ENCODE peak calls at places on chromosomes 4 and X, in eight cellular contexts. O is sigmoid colon, W is A549, X is breast epithelium, P is uterus, R is transverse colon, Q is vagina, J is heart left ventricle. E is an unnamed sample.

GRCh38 chrX:130024127-130024526 is 41.7 kb downstream of the BCORL1 start:
- DNase-seq in J (peak), W (peak), Q (no peak), O (peak), P (peak), X (peak), R (peak), E (peak)

GRCh38 chr4:151169223-151169622 is 69.8 kb downstream of the RPS3A start:
- DNase-seq in O (peak), R (peak), Q (no peak), W (no peak), X (peak), J (peak), P (peak), E (peak)

GRCh38 chr4:76943129-76943620 is 6.4 kb upstream of the SEPTIN11 start:
- DNase-seq in W (no peak), O (no peak), R (no peak), Q (no peak), P (no peak), X (no peak), J (no peak), E (no peak)

GRCh38 chrX:101659601-101660063 is at the start of gene ARMCX2:
- DNase-seq in P (peak), X (peak), O (peak), R (peak), W (no peak), J (peak), Q (no peak), E (peak)

GRCh38 chr4:139744232-139744631 is 78.6 kb downstream of the MGST2 start:
- DNase-seq in X (no peak), W (no peak), R (no peak), P (no peak), O (no peak), Q (no peak), J (no peak), E (no peak)

GRCh38 chrX:48509245-48509590 is 426 bp downstream of the PORCN start:
- DNase-seq in R (no peak), W (no peak), X (no peak), Q (no peak), P (no peak), J (no peak), O (no peak), E (no peak)

GRCh38 chr4:107153228-107153627 is 117.1 kb upstream of the DKK2 start:
- DNase-seq in Q (no peak), O (no peak), X (no peak), J (no peak), W (peak), R (peak), P (no peak), E (no peak)

GRCh38 chr4:158884280-158884679 is 115.5 kb downstream of the FNIP2 start:
- DNase-seq in O (peak), X (no peak), W (no peak), Q (no peak), J (no peak), R (no peak), P (no peak), E (no peak)

GRCh38 chr4:183408791-183409190 is 35.6 kb upstream of the CDKN2AIP start:
- DNase-seq in J (no peak), X (no peak), O (peak), R (peak), W (no peak), P (no peak), Q (no peak), E (no peak)

DNA sequence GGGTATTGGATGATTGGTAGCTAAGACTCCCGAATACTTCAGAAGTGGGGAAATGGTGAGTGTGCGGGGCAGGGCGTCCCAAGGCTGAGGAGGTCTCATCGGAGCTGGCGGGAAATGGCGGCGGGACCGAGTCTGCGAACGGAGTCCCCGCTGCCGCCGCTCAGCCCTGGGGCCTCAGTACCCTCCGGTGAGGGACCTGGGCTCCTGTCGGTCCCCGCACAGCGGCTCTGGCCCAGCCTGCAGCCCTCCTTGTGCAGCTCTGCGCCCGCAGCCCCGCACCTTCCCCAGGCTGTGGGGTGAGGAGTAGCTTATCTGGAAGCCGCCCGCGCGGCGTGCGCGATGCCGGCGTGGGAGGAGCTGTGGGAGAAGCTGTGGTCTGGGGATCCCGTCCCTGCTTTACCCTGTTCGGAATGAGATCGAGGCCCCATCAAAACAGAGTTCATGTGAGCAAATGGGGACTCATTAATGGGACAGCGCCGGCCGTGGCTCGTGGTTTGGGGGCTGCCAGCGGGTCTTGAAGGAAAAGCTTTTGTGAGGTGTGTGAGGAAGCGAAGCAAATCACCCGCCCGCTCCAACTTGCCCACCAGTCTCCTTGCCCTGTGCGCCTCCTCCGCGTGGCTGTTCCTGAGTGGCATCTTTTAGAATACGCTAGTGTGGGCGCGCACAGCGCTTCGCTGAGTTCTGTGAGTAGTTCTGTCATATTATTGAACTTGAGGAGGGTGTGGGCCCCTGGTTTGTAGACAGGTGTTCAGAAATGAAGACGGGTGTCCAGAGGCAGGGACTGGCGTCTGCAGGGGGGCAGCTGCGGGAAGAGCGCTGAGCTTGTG is 531 bp downstream of the ZNF141 start:
- DNase-seq in W (peak), O (no peak), J (peak), P (peak), R (no peak), Q (no peak), X (peak), E (peak)
- TF ChIP-seq POLR2A in W (no peak), O (no peak), J (no peak), P (no peak), R (no peak), Q (no peak), X (no peak), E (no peak)

GRCh38 chrX:136768469-136769084 is 12.2 kb downstream of the ARHGEF6 start:
- DNase-seq in O (peak), P (peak), W (no peak), Q (no peak), R (peak), X (no peak), J (peak), E (peak)
- TF ChIP-seq POLR2A in O (no peak), P (no peak), W (no peak), Q (no peak), R (no peak), X (no peak), J (no peak), E (no peak)

DNA sequence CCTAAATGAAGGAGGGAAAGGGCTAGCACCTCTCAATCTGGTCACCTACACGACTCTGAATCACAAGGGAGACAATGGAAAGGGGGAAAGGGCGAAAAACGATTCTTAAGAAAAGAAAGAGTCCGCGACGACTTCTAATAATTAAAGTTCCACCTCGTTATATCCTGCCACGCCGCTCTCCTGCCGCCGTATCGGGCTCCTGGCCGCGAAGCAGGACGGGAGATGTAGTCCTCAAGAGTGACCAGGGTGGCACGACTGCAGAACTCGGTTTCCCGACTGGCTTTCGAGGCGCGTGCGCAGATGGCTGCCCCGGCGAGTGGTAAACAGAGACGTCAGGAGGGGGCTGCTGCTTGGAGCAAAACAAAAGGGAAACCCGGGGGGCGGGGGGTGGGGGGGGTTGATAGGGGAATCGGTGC is at the start of gene FOXO4:
- DNase-seq in J (peak), R (peak), W (peak), X (peak), Q (no peak), P (peak), O (peak), E (peak)
- TF ChIP-seq POLR2A in J (no peak), R (no peak), W (peak), X (peak), Q (no peak), P (peak), O (no peak), E (no peak)

DNA sequence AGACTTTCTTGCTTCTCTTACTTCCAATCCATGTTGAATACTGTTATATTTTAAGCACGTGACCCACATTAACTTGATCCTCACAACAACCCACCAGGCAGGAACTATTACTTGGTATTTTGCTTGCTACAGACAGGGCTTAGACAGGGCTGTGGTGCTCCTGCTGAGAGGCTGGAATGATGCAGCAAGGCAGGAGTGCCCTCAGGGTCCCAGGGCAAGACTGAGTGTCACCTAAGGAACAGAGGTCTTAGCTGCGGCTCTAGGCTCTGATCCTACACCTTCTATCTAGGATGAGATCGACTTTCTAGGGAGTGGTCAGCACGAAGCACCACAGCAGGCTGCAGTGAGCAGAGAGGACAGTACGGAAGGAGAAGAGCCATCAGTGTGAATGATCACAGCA is 20.0 kb downstream of the TAPT1 start:
- DNase-seq in O (no peak), Q (no peak), W (no peak), R (no peak), J (no peak), P (no peak), X (no peak), E (no peak)
- TF ChIP-seq POLR2A in O (no peak), Q (no peak), W (no peak), R (no peak), J (no peak), P (no peak), X (no peak), E (no peak)

DNA sequence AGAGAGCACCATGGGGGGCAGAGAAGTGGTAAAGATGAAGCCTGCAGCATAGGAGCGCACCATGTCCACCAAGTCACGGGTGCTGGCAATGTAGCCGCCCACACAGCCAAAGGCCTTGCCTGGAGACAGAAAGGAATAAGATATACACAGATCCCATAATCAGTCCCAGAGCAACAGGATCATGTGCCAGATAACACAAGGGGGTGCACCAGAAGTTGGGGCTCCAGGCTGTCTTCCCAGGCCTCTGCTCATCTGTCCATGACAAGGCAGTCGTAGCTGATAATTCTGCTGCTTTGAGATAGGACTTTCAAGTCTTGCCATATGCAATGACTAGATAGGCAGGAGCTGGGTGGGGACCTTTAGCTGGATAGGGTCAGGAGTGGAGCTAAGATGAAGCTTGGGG is 14.7 kb downstream of the APEX2 start:
- DNase-seq in J (no peak), W (no peak), X (no peak), O (no peak), R (no peak), P (no peak), Q (no peak), E (no peak)
- TF ChIP-seq POLR2A in J (no peak), W (no peak), X (no peak), O (no peak), R (no peak), P (no peak), Q (no peak), E (no peak)

GRCh38 chr4:7044415-7044930 is 1.3 kb downstream of the TADA2B start:
- DNase-seq in P (no peak), R (no peak), Q (no peak), X (no peak), J (no peak), O (no peak), W (no peak), E (peak)

GRCh38 chr4:7041851-7042696 is 1.1 kb upstream of the TADA2B start:
- DNase-seq in J (peak), O (peak), R (peak), X (no peak), P (peak), Q (no peak), W (no peak), E (peak)

GRCh38 chr4:7045553-7045952 is 2.4 kb downstream of the TADA2B start:
- DNase-seq in R (no peak), Q (peak), J (no peak), O (no peak), P (no peak), X (no peak), W (no peak), E (no peak)

GRCh38 chr4:7042697-7043464 is at the start of gene TADA2B:
- DNase-seq in J (peak), R (peak), O (peak), Q (no peak), W (peak), P (peak), X (peak), E (peak)

GRCh38 chr4:7043521-7044414 is 596 bp downstream of the TADA2B start:
- DNase-seq in R (peak), Q (no peak), O (peak), P (peak), J (no peak), X (no peak), W (peak), E (peak)
- TF ChIP-seq POLR2A in R (peak), Q (no peak), O (no peak), P (peak), J (no peak), X (no peak), W (no peak), E (peak)

GRCh38 chr4:140756292-140757219 is at the start of gene TBC1D9:
- DNase-seq in Q (no peak), J (peak), W (peak), R (peak), O (peak), X (peak), P (peak), E (peak)
- TF ChIP-seq POLR2A in Q (peak), J (no peak), W (peak), R (peak), O (no peak), X (peak), P (peak), E (peak)

DNA sequence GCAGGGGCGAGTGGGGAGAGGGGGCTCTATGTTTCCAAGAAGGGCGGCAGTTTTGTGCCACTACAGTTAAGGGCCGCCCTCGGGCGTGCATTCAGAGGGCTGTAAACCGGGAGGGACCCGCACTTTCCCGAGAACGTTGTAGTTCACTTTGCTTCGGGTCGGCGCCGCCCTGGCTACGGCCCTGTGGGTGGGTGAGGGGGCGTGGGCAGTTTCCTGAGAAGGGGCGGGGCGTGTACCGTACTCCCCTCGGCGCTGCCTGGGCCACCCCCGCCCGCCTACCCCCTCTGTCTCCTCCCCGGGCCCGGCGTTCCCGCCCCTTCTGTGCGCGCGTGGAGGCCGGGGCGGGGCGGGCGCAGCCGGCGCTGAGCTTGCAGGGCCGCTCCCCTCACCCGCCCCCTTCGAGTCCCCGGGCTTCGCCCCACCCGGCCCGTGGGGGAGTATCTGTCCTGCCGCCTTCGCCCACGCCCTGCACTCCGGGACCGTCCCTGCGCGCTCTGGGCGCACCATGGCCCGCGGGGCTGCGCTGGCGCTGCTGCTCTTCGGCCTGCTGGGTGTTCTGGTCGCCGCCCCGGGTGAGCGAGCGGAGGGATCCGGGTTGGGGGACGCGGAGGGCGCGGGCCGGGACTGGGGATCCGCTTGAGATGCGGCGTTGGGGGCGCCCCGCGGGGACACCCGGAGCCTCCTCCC is at the start of gene CD99:
- DNase-seq in J (peak), Q (no peak), R (peak), W (peak), P (peak), X (peak), O (peak), E (peak)
- TF ChIP-seq POLR2A in J (no peak), Q (peak), R (peak), W (no peak), P (peak), X (no peak), O (peak), E (peak)